ENCODE peak calls at places on chromosomes 16 and 17, in ten cellular contexts. A is ovary; R is T-cell; Q is AG09319; H is adipocyte; K is epithelial cell of prostate; D is left ventricle myocardium inferior; Y is central memory CD4-positive, alpha-beta T cell; T is anterior cingulate cortex; V is occipital lobe. J is an unnamed sample.

GRCh38 chr16:64711596-64711995 is 410.3 kb downstream of the CDH11 start:
- DNase-seq in A (no peak), R (no peak), Q (no peak), H (no peak), K (no peak), D (no peak), Y (no peak), T (no peak), V (no peak), J (no peak)

GRCh38 chr17:82974136-82974952 is 105.1 kb upstream of the METRNL start:
- DNase-seq in A (no peak), R (no peak), Q (no peak), H (no peak), K (no peak), D (no peak), Y (no peak), T (no peak), V (no peak), J (no peak)

GRCh38 chr16:80671281-80671849 is 130.6 kb downstream of the DYNLRB2 start:
- DNase-seq in A (no peak), R (no peak), Q (no peak), H (no peak), K (no peak), D (no peak), Y (no peak), T (no peak), V (no peak), J (no peak)

GRCh38 chr17:35028531-35029262 is 34.8 kb downstream of the RFFL start:
- DNase-seq in A (no peak), R (no peak), Q (no peak), H (no peak), K (no peak), D (no peak), Y (no peak), T (no peak), V (no peak), J (no peak)

GRCh38 chr17:48546187-48546923 is 1.4 kb upstream of the HOXB2 start:
- DNase-seq in A (no peak), R (no peak), Q (no peak), H (no peak), K (no peak), D (no peak), Y (no peak), T (no peak), V (no peak), J (no peak)

GRCh38 chr16:87278191-87279093 is 38.8 kb downstream of the C16orf95 start:
- DNase-seq in A (peak; percentile 84), R (no peak), Q (peak; percentile 62), H (peak; percentile 92), K (no peak), D (peak; percentile 78), Y (peak; percentile 4), T (peak; percentile 27), V (peak; percentile 43), J (peak; percentile 8)

GRCh38 chr16:51326131-51326856 is 175.2 kb upstream of the SALL1 start:
- DNase-seq in A (no peak), R (no peak), Q (no peak), H (peak; percentile 69), K (no peak), D (no peak), Y (no peak), T (no peak), V (peak; percentile 4), J (no peak)

GRCh38 chr17:66228887-66229782 is at the start of gene APOH:
- DNase-seq in A (no peak), R (no peak), Q (no peak), H (no peak), K (no peak), D (no peak), Y (no peak), T (no peak), V (no peak), J (no peak)

GRCh38 chr17:58991718-58992331 is 114.9 kb downstream of the TRIM37 start:
- DNase-seq in A (no peak), R (no peak), Q (no peak), H (peak; percentile 60), K (no peak), D (no peak), Y (no peak), T (no peak), V (no peak), J (peak; percentile 53)

GRCh38 chr16:87822571-87822970 is 46.7 kb downstream of the SLC7A5 start:
- DNase-seq in A (no peak), R (no peak), Q (no peak), H (no peak), K (no peak), D (no peak), Y (no peak), T (no peak), V (no peak), J (no peak)

GRCh38 chr16:81004646-81005353 is 1.9 kb downstream of the CMC2 start:
- DNase-seq in A (no peak), R (peak; percentile 11), Q (no peak), H (peak; percentile 93), K (no peak), D (no peak), Y (peak; percentile 60), T (no peak), V (no peak), J (no peak)

GRCh38 chr17:76048025-76048605 is 21.0 kb upstream of the EVPL start:
- DNase-seq in A (no peak), R (no peak), Q (no peak), H (no peak), K (no peak), D (no peak), Y (no peak), T (no peak), V (no peak), J (no peak)

GRCh38 chr16:31472559-31473203 is 729 bp downstream of the TGFB1I1 start:
- DNase-seq in A (peak; percentile 97), R (peak; percentile 37), Q (peak; percentile 83), H (peak; percentile 89), K (peak; percentile 51), D (peak; percentile 88), Y (peak; percentile 19), T (no peak), V (no peak), J (peak; percentile 61)

GRCh38 chr17:71500761-71501555 is 619.9 kb upstream of the SOX9 start:
- DNase-seq in A (no peak), R (no peak), Q (no peak), H (peak; percentile 37), K (no peak), D (no peak), Y (no peak), T (no peak), V (no peak), J (no peak)

GRCh38 chr16:86546638-86547013 is 8.4 kb downstream of the MTHFSD start:
- DNase-seq in A (no peak), R (no peak), Q (no peak), H (no peak), K (no peak), D (no peak), Y (no peak), T (no peak), V (no peak), J (no peak)

GRCh38 chr16:22366889-22367288 is 7.5 kb downstream of the CDR2 start:
- DNase-seq in A (no peak), R (no peak), Q (no peak), H (no peak), K (no peak), D (no peak), Y (no peak), T (no peak), V (no peak), J (no peak)

GRCh38 chr17:4599505-4600281 is 15.4 kb downstream of the SMTNL2 start:
- DNase-seq in A (peak; percentile 93), R (no peak), Q (no peak), H (peak; percentile 44), K (no peak), D (peak; percentile 73), Y (no peak), T (no peak), V (no peak), J (no peak)

GRCh38 chr16:67302882-67303434 is 23.6 kb downstream of the KCTD19 start:
- DNase-seq in A (no peak), R (no peak), Q (no peak), H (no peak), K (no peak), D (no peak), Y (no peak), T (no peak), V (no peak), J (no peak)

GRCh38 chr17:75856062-75856681 is 1.0 kb upstream of the WBP2 start:
- DNase-seq in A (no peak), R (no peak), Q (no peak), H (peak; percentile 44), K (no peak), D (no peak), Y (no peak), T (no peak), V (no peak), J (no peak)

GRCh38 chr16:30923554-30924085 is at the start of gene FBXL19:
- DNase-seq in A (peak; percentile 81), R (no peak), Q (no peak), H (no peak), K (no peak), D (peak; percentile 48), Y (no peak), T (no peak), V (no peak), J (no peak)

GRCh38 chr17:32494621-32495346 is 8.0 kb downstream of the CDK5R1 start:
- DNase-seq in A (no peak), R (no peak), Q (no peak), H (no peak), K (no peak), D (no peak), Y (no peak), T (peak; percentile 52), V (peak; percentile 64), J (no peak)

GRCh38 chr17:81564778-81565177 is 12.6 kb upstream of the FAAP100 start:
- DNase-seq in A (no peak), R (no peak), Q (no peak), H (no peak), K (no peak), D (no peak), Y (no peak), T (no peak), V (no peak), J (no peak)

GRCh38 chr16:27759301-27759871 is 209.4 kb downstream of the KATNIP start:
- DNase-seq in A (no peak), R (no peak), Q (no peak), H (no peak), K (no peak), D (no peak), Y (no peak), T (no peak), V (no peak), J (peak; percentile 22)

GRCh38 chr17:17605747-17606083 is 14.2 kb upstream of the PEMT start:
- DNase-seq in A (no peak), R (no peak), Q (peak; percentile 73), H (peak; percentile 75), K (no peak), D (no peak), Y (no peak), T (no peak), V (no peak), J (peak; percentile 88)

GRCh38 chr17:18248300-18248731 is 10.2 kb downstream of the FLII start:
- DNase-seq in A (peak; percentile 76), R (peak; percentile 47), Q (no peak), H (peak; percentile 79), K (no peak), D (peak; percentile 53), Y (peak; percentile 52), T (peak; percentile 15), V (peak; percentile 34), J (no peak)

GRCh38 chr16:11360581-11360980 is 15.3 kb downstream of the RMI2 start:
- DNase-seq in A (no peak), R (no peak), Q (no peak), H (no peak), K (no peak), D (no peak), Y (no peak), T (no peak), V (no peak), J (no peak)

J was measured in GM04503.